ENCODE peak calls at places on chromosomes 11 and 22, in four cellular contexts. One of them, this sample, is unnamed.

GRCh38 chr11:68169442-68169841 is 43.7 kb downstream of the KMT5B start:
- DNase-seq in gastrocnemius medialis: no peak
- DNase-seq in brain microvascular endothelial cell: no peak
- DNase-seq in GM12865: no peak
- DNase-seq in this sample: no peak

GRCh38 chr22:27405672-27406388 is 395.7 kb downstream of the MN1 start:
- DNase-seq in gastrocnemius medialis: peak
- DNase-seq in brain microvascular endothelial cell: no peak
- DNase-seq in GM12865: peak
- DNase-seq in this sample: no peak

GRCh38 chr11:44753965-44754645 is 27.3 kb downstream of the TSPAN18 start:
- DNase-seq in gastrocnemius medialis: no peak
- DNase-seq in brain microvascular endothelial cell: no peak
- DNase-seq in GM12865: no peak
- DNase-seq in this sample: no peak

GRCh38 chr11:15507592-15507991 is 392.9 kb downstream of the INSC start:
- DNase-seq in gastrocnemius medialis: no peak
- DNase-seq in brain microvascular endothelial cell: peak
- DNase-seq in GM12865: peak
- DNase-seq in this sample: no peak

GRCh38 chr11:129451524-129451923 is 75.9 kb downstream of the BARX2 start:
- DNase-seq in gastrocnemius medialis: no peak
- DNase-seq in brain microvascular endothelial cell: no peak
- DNase-seq in GM12865: no peak
- DNase-seq in this sample: no peak

GRCh38 chr11:107508201-107508857 is 50.7 kb upstream of the CWF19L2 start:
- DNase-seq in gastrocnemius medialis: no peak
- DNase-seq in brain microvascular endothelial cell: no peak
- DNase-seq in GM12865: no peak
- DNase-seq in this sample: no peak

GRCh38 chr22:41237707-41238569 is 2.8 kb downstream of the CHADL start:
- DNase-seq in gastrocnemius medialis: peak
- DNase-seq in brain microvascular endothelial cell: no peak
- DNase-seq in GM12865: peak
- DNase-seq in this sample: no peak

GRCh38 chr11:117836077-117836960 is 11.8 kb upstream of the FXYD2 start:
- DNase-seq in gastrocnemius medialis: no peak
- DNase-seq in brain microvascular endothelial cell: no peak
- DNase-seq in GM12865: no peak
- DNase-seq in this sample: no peak

GRCh38 chr11:68385128-68385527 is 72.7 kb downstream of the LRP5 start:
- DNase-seq in gastrocnemius medialis: no peak
- DNase-seq in brain microvascular endothelial cell: no peak
- DNase-seq in GM12865: no peak
- DNase-seq in this sample: no peak

GRCh38 chr11:78851883-78852586 is 277.4 kb upstream of the NARS2 start:
- DNase-seq in gastrocnemius medialis: no peak
- DNase-seq in brain microvascular endothelial cell: no peak
- DNase-seq in GM12865: no peak
- DNase-seq in this sample: no peak

GRCh38 chr11:2799881-2800654 is 85.5 kb downstream of the CDKN1C start:
- DNase-seq in gastrocnemius medialis: peak
- DNase-seq in brain microvascular endothelial cell: no peak
- DNase-seq in GM12865: no peak
- DNase-seq in this sample: no peak

GRCh38 chr11:128468106-128468505 is 119.3 kb downstream of the ETS1 start:
- DNase-seq in gastrocnemius medialis: no peak
- DNase-seq in brain microvascular endothelial cell: no peak
- DNase-seq in GM12865: no peak
- DNase-seq in this sample: no peak

GRCh38 chr22:38737302-38738060 is 18.3 kb downstream of the SUN2 start:
- DNase-seq in gastrocnemius medialis: no peak
- DNase-seq in brain microvascular endothelial cell: no peak
- DNase-seq in GM12865: no peak
- DNase-seq in this sample: no peak

GRCh38 chr11:14026961-14027360 is 64.4 kb downstream of the SPON1 start:
- DNase-seq in gastrocnemius medialis: no peak
- DNase-seq in brain microvascular endothelial cell: no peak
- DNase-seq in GM12865: no peak
- DNase-seq in this sample: no peak

GRCh38 chr11:23540101-23540561 is 679.9 kb upstream of the CCDC179 start:
- DNase-seq in gastrocnemius medialis: no peak
- DNase-seq in brain microvascular endothelial cell: peak
- DNase-seq in GM12865: peak
- DNase-seq in this sample: no peak

GRCh38 chr22:26480611-26480932 is 3.0 kb downstream of the HPS4 start:
- DNase-seq in gastrocnemius medialis: no peak
- DNase-seq in brain microvascular endothelial cell: no peak
- DNase-seq in GM12865: no peak
- DNase-seq in this sample: no peak

GRCh38 chr22:38758276-38758945 is 2.6 kb upstream of the SUN2 start:
- DNase-seq in gastrocnemius medialis: no peak
- DNase-seq in brain microvascular endothelial cell: no peak
- DNase-seq in GM12865: no peak
- DNase-seq in this sample: no peak

GRCh38 chr11:126197277-126197939 is 14.0 kb downstream of the RPUSD4 start:
- DNase-seq in gastrocnemius medialis: peak
- DNase-seq in brain microvascular endothelial cell: peak
- DNase-seq in GM12865: peak
- DNase-seq in this sample: no peak

GRCh38 chr22:32536352-32536751 is 61.7 kb downstream of the FBXO7 start:
- DNase-seq in gastrocnemius medialis: no peak
- DNase-seq in brain microvascular endothelial cell: no peak
- DNase-seq in GM12865: no peak
- DNase-seq in this sample: no peak

GRCh38 chr22:32793604-32794003 is 7.9 kb upstream of the TIMP3 start:
- DNase-seq in gastrocnemius medialis: no peak
- DNase-seq in brain microvascular endothelial cell: no peak
- DNase-seq in GM12865: no peak
- DNase-seq in this sample: no peak

GRCh38 chr22:17896552-17896951 is 122.3 kb upstream of the BID start:
- DNase-seq in gastrocnemius medialis: peak
- DNase-seq in brain microvascular endothelial cell: no peak
- DNase-seq in GM12865: no peak
- DNase-seq in this sample: no peak

GRCh38 chr11:132072044-132072879 is 701.8 kb downstream of the NTM start:
- DNase-seq in gastrocnemius medialis: no peak
- DNase-seq in brain microvascular endothelial cell: peak
- DNase-seq in GM12865: no peak
- DNase-seq in this sample: no peak

GRCh38 chr11:132564120-132564519 is 968.2 kb downstream of the OPCML start:
- DNase-seq in gastrocnemius medialis: no peak
- DNase-seq in brain microvascular endothelial cell: no peak
- DNase-seq in GM12865: no peak
- DNase-seq in this sample: no peak

GRCh38 chr11:80538040-80538439 is 1097.2 kb upstream of the TENM4 start:
- DNase-seq in gastrocnemius medialis: no peak
- DNase-seq in brain microvascular endothelial cell: no peak
- DNase-seq in GM12865: no peak
- DNase-seq in this sample: no peak

GRCh38 chr11:844693-845644 is 2.3 kb downstream of the TSPAN4 start:
- DNase-seq in gastrocnemius medialis: peak
- DNase-seq in brain microvascular endothelial cell: no peak
- DNase-seq in GM12865: no peak
- DNase-seq in this sample: peak

GRCh38 chr11:126415128-126415527 is 59.6 kb downstream of the ST3GAL4 start:
- DNase-seq in gastrocnemius medialis: peak
- DNase-seq in brain microvascular endothelial cell: no peak
- DNase-seq in GM12865: no peak
- DNase-seq in this sample: peak

GRCh38 chr11:42595856-42596255 is 715.9 kb upstream of the API5 start:
- DNase-seq in gastrocnemius medialis: no peak
- DNase-seq in brain microvascular endothelial cell: no peak
- DNase-seq in GM12865: no peak
- DNase-seq in this sample: no peak

GRCh38 chr11:132486060-132486459 is 1046.2 kb downstream of the OPCML start:
- DNase-seq in gastrocnemius medialis: no peak
- DNase-seq in brain microvascular endothelial cell: no peak
- DNase-seq in GM12865: no peak
- DNase-seq in this sample: no peak

GRCh38 chr11:20112291-20113146 is 47.8 kb downstream of the DBX1 start:
- DNase-seq in gastrocnemius medialis: peak
- DNase-seq in brain microvascular endothelial cell: peak
- DNase-seq in GM12865: no peak
- DNase-seq in this sample: peak

GRCh38 chr11:72295471-72295870 is 51.5 kb upstream of the PHOX2A start:
- DNase-seq in gastrocnemius medialis: no peak
- DNase-seq in brain microvascular endothelial cell: no peak
- DNase-seq in GM12865: no peak
- DNase-seq in this sample: no peak

GRCh38 chr11:39741066-39741465 is 1718.4 kb downstream of the LRRC4C start:
- DNase-seq in gastrocnemius medialis: no peak
- DNase-seq in brain microvascular endothelial cell: no peak
- DNase-seq in GM12865: no peak
- DNase-seq in this sample: no peak

GRCh38 chr11:71490731-71491390 is 36.2 kb upstream of the KRTAP5-7 start:
- DNase-seq in gastrocnemius medialis: no peak
- DNase-seq in brain microvascular endothelial cell: no peak
- DNase-seq in GM12865: no peak
- DNase-seq in this sample: no peak

DNA sequence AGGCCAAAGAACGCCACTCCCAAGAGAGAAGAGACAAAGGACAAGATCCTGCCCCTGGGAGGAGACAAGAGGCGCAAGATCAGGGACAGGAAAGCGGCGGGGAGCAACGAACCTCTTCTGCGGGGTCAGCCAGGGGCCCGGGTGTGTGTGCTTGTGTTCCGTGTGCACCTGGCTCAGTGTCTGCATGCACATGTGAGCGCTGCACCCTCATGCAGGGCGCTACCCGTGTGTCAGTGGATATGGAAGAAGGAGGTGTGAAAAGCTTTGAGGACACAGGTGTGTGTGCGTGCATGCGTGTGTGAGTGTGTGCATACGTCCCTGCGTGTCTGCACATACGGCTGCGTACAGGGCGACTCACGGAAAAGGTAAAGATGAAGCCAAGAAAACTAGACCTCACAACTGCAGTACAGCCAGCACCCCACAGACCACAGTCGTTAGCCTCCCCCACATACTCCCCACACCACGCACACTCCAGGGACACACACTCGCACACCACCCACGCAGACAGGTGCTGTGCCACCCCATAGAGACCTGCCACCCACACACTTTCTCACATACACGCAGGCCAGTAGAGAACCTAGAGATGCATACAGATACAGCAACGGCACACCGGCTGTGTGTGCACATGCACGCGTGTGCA is 11.0 kb upstream of the IGSF9B start:
- DNase-seq in gastrocnemius medialis: no peak
- DNase-seq in brain microvascular endothelial cell: no peak
- DNase-seq in GM12865: no peak
- DNase-seq in this sample: no peak
- TF ChIP-seq CTCF in gastrocnemius medialis: no peak
- TF ChIP-seq CTCF in brain microvascular endothelial cell: no peak
- TF ChIP-seq CTCF in GM12865: no peak
- TF ChIP-seq CTCF in this sample: no peak

DNA sequence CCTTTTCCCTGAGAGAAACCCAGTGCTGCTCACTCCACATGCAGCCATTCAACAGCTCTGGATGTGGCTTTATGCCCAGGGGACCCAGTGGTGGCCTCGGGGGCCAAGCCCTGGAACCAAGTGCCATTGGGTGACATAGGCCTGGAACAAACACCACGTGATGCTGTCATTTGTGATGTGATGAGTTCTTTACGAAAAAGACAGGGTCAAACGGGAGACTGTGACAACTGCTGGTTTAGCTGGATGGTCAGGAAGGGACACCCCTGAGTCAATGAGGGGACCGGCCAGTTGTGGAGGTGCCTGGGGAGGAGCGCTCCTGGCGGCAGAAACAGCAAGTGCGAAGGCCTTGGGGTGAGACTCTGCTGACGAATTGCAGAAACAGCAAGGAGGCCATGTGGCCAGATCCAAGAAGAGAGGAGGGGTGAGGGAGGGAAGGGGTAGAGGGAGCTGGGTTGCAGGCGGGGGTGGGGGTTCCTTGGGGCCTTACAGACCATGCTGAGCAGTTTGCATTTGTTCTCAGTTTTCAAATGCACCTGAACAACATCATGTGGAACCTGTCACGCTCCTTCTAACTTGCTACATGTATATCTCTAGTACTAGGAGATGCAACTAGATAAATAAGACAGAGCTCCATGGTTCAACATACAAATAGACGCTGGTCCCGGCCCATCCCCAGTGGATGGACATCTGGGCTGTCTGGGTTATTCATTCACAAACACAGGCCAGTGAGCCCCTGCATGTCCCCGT is 56.1 kb downstream of the IGLL5 start:
- DNase-seq in gastrocnemius medialis: no peak
- DNase-seq in brain microvascular endothelial cell: no peak
- DNase-seq in GM12865: peak
- DNase-seq in this sample: no peak
- TF ChIP-seq CTCF in gastrocnemius medialis: no peak
- TF ChIP-seq CTCF in brain microvascular endothelial cell: no peak
- TF ChIP-seq CTCF in GM12865: no peak
- TF ChIP-seq CTCF in this sample: no peak

GRCh38 chr22:45505991-45506743 is 3.5 kb downstream of the FBLN1 start:
- DNase-seq in gastrocnemius medialis: no peak
- DNase-seq in brain microvascular endothelial cell: no peak
- DNase-seq in GM12865: no peak
- DNase-seq in this sample: no peak
- TF ChIP-seq CTCF in gastrocnemius medialis: no peak
- TF ChIP-seq CTCF in brain microvascular endothelial cell: no peak
- TF ChIP-seq CTCF in GM12865: no peak
- TF ChIP-seq CTCF in this sample: no peak

GRCh38 chr11:114439229-114440120 is at the start of gene REXO2:
- DNase-seq in gastrocnemius medialis: peak
- DNase-seq in brain microvascular endothelial cell: peak
- DNase-seq in GM12865: peak
- DNase-seq in this sample: peak
- TF ChIP-seq CTCF in gastrocnemius medialis: peak
- TF ChIP-seq CTCF in brain microvascular endothelial cell: peak
- TF ChIP-seq CTCF in GM12865: peak
- TF ChIP-seq CTCF in this sample: no peak

DNA sequence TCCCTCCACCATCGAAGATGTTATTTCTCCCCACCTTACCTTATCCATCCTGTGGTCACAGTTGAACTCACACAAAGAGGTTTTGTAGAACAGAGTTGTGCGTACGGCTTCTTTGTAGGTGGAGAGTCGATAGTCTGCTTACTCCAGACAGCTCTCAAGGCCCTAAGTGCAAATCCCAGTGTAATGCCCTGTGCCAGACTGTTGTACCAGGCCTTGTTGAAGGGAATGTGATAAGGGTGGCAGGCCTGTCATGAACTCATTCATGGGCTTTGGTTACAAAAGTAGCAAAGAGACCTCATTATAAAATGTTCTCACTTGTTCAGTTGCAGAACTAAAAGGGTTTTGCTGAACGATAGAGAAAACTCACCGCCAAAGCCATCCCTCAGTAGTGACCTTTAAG is 288.7 kb upstream of the CADM1 start:
- DNase-seq in gastrocnemius medialis: no peak
- DNase-seq in brain microvascular endothelial cell: no peak
- DNase-seq in GM12865: no peak
- DNase-seq in this sample: no peak
- TF ChIP-seq CTCF in gastrocnemius medialis: no peak
- TF ChIP-seq CTCF in brain microvascular endothelial cell: no peak
- TF ChIP-seq CTCF in GM12865: no peak
- TF ChIP-seq CTCF in this sample: no peak

GRCh38 chr11:4546876-4547275 is 1.9 kb downstream of the OR52M1 start:
- DNase-seq in gastrocnemius medialis: no peak
- DNase-seq in brain microvascular endothelial cell: no peak
- DNase-seq in GM12865: no peak
- DNase-seq in this sample: no peak

GRCh38 chr11:4551346-4551979 is 6.5 kb downstream of the OR52M1 start:
- DNase-seq in gastrocnemius medialis: no peak
- DNase-seq in brain microvascular endothelial cell: peak
- DNase-seq in GM12865: peak
- DNase-seq in this sample: no peak
- TF ChIP-seq CTCF in gastrocnemius medialis: no peak
- TF ChIP-seq CTCF in brain microvascular endothelial cell: peak
- TF ChIP-seq CTCF in GM12865: peak
- TF ChIP-seq CTCF in this sample: no peak

This sample was measured in thoracic aorta.